ENCODE peak calls at places on chromosome 20, in five cellular contexts. S is non-pigmented ciliary epithelial cell, N is SJSA1, W is NCI-H1105 treated with DMSO at 0.1 percent for 48 hours, C is brain microvascular endothelial cell. K is an unnamed sample.

GRCh38 chr20:17936306-17936790 is 32.2 kb downstream of the SNX5 start:
- DNase-seq in N (no peak), C (peak; percentile 73), S (no peak), W (no peak), K (no peak)

GRCh38 chr20:32153771-32154170 is 44.3 kb downstream of the TM9SF4 start:
- DNase-seq in N (no peak), S (no peak), C (no peak), W (no peak), K (no peak)

GRCh38 chr20:50001784-50002311 is 19.1 kb downstream of the SNAI1 start:
- DNase-seq in C (no peak), S (no peak), W (no peak), N (no peak), K (peak; percentile 46)

GRCh38 chr20:34954905-34955231 is 738 bp downstream of the GSS start:
- DNase-seq in W (peak; percentile 63), S (no peak), C (peak; percentile 35), N (no peak), K (no peak)

GRCh38 chr20:44646641-44647274 is 4.7 kb downstream of the ADA start:
- DNase-seq in W (no peak), C (peak; percentile 63), S (no peak), N (peak; percentile 39), K (no peak)

GRCh38 chr20:36611625-36612024 is 6.0 kb downstream of the RAB5IF start:
- DNase-seq in W (no peak), N (no peak), C (no peak), S (no peak), K (no peak)

GRCh38 chr20:10708342-10709185 is 34.8 kb upstream of the JAG1 start:
- DNase-seq in N (peak; percentile 21), C (peak; percentile 71), W (no peak), S (peak; percentile 60), K (peak; percentile 29)

GRCh38 chr20:57620274-57620990 is at the start of gene ZBP1:
- DNase-seq in C (no peak), S (no peak), W (no peak), N (no peak), K (no peak)

GRCh38 chr20:49792611-49793010 is 20.0 kb upstream of the SLC9A8 start:
- DNase-seq in S (no peak), C (no peak), N (no peak), W (no peak), K (no peak)

GRCh38 chr20:44596010-44596409 is 13.6 kb downstream of the PKIG start:
- DNase-seq in C (no peak), N (no peak), W (no peak), S (no peak), K (peak; percentile 16)

GRCh38 chr20:51120438-51120837 is 97.5 kb upstream of the KCNG1 start:
- DNase-seq in S (no peak), W (no peak), C (no peak), N (no peak), K (no peak)

GRCh38 chr20:54227751-54228150 is 19.9 kb downstream of the PFDN4 start:
- DNase-seq in W (no peak), N (no peak), S (no peak), C (no peak), K (no peak)

GRCh38 chr20:17793986-17794385 is 94.2 kb downstream of the BANF2 start:
- DNase-seq in W (no peak), C (no peak), S (no peak), N (no peak), K (no peak)

GRCh38 chr20:3687655-3688054 is 5.8 kb upstream of the ADAM33 start:
- DNase-seq in W (peak; percentile 9), C (peak; percentile 19), N (no peak), S (peak; percentile 22), K (peak; percentile 34)

GRCh38 chr20:43921227-43921780 is 6.7 kb downstream of the TOX2 start:
- DNase-seq in S (no peak), C (no peak), W (no peak), N (no peak), K (no peak)

GRCh38 chr20:11891081-11891826 is 26.4 kb upstream of the BTBD3 start:
- DNase-seq in N (peak; percentile 60), S (no peak), W (peak; percentile 72), C (peak; percentile 21), K (no peak)

GRCh38 chr20:60062431-60063336 is 104.5 kb downstream of the CDH26 start:
- DNase-seq in C (peak; percentile 78), S (peak; percentile 36), N (peak; percentile 96), W (no peak), K (peak; percentile 65)

K was measured in NCI-H226.